ENCODE peak calls at places on chromosomes 2 and 18, in four cellular contexts. D, O, S and P are unnamed samples.

GRCh38 chr18:76394780-76395476 is 100.1 kb downstream of the ZNF516 start:
- DNase-seq in D (no peak), O (no peak), S (peak), P (no peak)

GRCh38 chr18:66599190-66599589 is 4.7 kb downstream of the CDH19 start:
- DNase-seq in D (no peak), O (peak), S (no peak), P (no peak)

GRCh38 chr18:5603153-5603552 is 59.4 kb upstream of the EPB41L3 start:
- DNase-seq in D (no peak), O (no peak), S (no peak), P (no peak)

GRCh38 chr18:45783097-45784075 is 42.1 kb upstream of the SIGLEC15 start:
- DNase-seq in D (no peak), O (peak), S (peak), P (no peak)

GRCh38 chr2:236164201-236164982 is 3.8 kb downstream of the GBX2 start:
- DNase-seq in D (no peak), O (no peak), S (peak), P (no peak)

GRCh38 chr2:108253106-108253505 is 13.3 kb downstream of the SULT1C3 start:
- DNase-seq in D (no peak), O (peak), S (no peak), P (no peak)

GRCh38 chr18:31217455-31217854 is 54.8 kb upstream of the DSC1 start:
- DNase-seq in D (no peak), O (peak), S (no peak), P (no peak)

GRCh38 chr2:96163768-96164429 is 18.7 kb upstream of the DUSP2 start:
- DNase-seq in D (peak), O (peak), S (no peak), P (peak)

GRCh38 chr2:161427413-161428239 is 11.5 kb downstream of the TBR1 start:
- DNase-seq in D (no peak), O (no peak), S (peak), P (no peak)

GRCh38 chr2:111695441-111696007 is 188.5 kb downstream of the ANAPC1 start:
- DNase-seq in D (no peak), O (no peak), S (no peak), P (no peak)

GRCh38 chr2:151258121-151258520 is 3.5 kb downstream of the RBM43 start:
- DNase-seq in D (no peak), O (peak), S (peak), P (peak)

GRCh38 chr2:37604716-37605115 is 66.7 kb downstream of the CDC42EP3 start:
- DNase-seq in D (no peak), O (no peak), S (no peak), P (no peak)

GRCh38 chr2:150513647-150514046 is 26.2 kb upstream of the RND3 start:
- DNase-seq in D (no peak), O (peak), S (peak), P (no peak)

GRCh38 chr2:65231892-65232477 is 4.4 kb downstream of the ACTR2 start:
- DNase-seq in D (no peak), O (peak), S (peak), P (peak)

GRCh38 chr18:79525556-79526467 is 130.1 kb downstream of the NFATC1 start:
- DNase-seq in D (no peak), O (no peak), S (peak), P (no peak)

GRCh38 chr2:39871291-39871761 is 92.3 kb upstream of the THUMPD2 start:
- DNase-seq in D (no peak), O (peak), S (peak), P (peak)

GRCh38 chr18:8890957-8891464 is 185.7 kb downstream of the MTCL1 start:
- DNase-seq in D (no peak), O (peak), S (peak), P (peak)

GRCh38 chr2:97868986-97869721 is 126.6 kb downstream of the TMEM131 start:
- DNase-seq in D (no peak), O (peak), S (peak), P (peak)

GRCh38 chr2:64601027-64601767 is 52.5 kb downstream of the SERTAD2 start:
- DNase-seq in D (no peak), O (peak), S (no peak), P (no peak)

GRCh38 chr2:85394976-85395375 is 15.2 kb downstream of the CAPG start:
- DNase-seq in D (no peak), O (no peak), S (no peak), P (no peak)

GRCh38 chr18:58700209-58700608 is 28.9 kb downstream of the MALT1 start:
- DNase-seq in D (no peak), O (peak), S (no peak), P (no peak)

GRCh38 chr2:152089238-152089637 is 9.6 kb downstream of the CACNB4 start:
- DNase-seq in D (no peak), O (no peak), S (no peak), P (no peak)

GRCh38 chr2:115910270-115910669 is 1467.8 kb downstream of the DPP10 start:
- DNase-seq in D (no peak), O (no peak), S (no peak), P (no peak)

DNA sequence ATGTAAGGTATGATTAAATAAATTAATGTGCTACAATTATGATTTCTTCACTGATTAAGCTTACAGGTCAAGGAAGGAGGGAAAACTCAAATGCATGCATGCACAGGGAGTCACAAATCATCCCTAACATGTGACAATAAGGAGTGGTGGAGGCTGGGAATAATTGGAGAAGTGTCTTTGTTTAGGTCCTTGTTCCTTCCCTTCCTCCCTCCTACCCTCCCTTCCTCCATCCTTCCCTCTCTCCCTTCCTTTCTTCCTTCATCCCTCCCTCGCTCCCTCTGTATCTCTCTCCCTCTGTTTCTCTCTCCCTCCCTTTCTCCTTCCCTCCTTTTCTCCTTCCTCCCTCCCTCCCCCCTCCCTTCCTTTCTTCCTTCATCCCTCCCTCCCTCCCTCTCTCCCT is 337.1 kb downstream of the CTNNA2 start:
- DNase-seq in D (no peak), O (no peak), S (no peak), P (no peak)
- H3K4me3 ChIP-seq in D (no peak), O (no peak), S (no peak), P (no peak)

GRCh38 chr2:118050386-118050785 is 36.5 kb upstream of the CCDC93 start:
- DNase-seq in D (no peak), O (no peak), S (peak), P (peak)

GRCh38 chr2:118052474-118052873 is 35.8 kb upstream of the INSIG2 start:
- DNase-seq in D (no peak), O (no peak), S (no peak), P (no peak)

GRCh38 chr2:118048396-118048795 is 34.5 kb upstream of the CCDC93 start:
- DNase-seq in D (no peak), O (no peak), S (peak), P (no peak)

GRCh38 chr2:118049140-118050128 is 35.6 kb upstream of the CCDC93 start:
- DNase-seq in D (peak), O (no peak), S (no peak), P (no peak)

DNA sequence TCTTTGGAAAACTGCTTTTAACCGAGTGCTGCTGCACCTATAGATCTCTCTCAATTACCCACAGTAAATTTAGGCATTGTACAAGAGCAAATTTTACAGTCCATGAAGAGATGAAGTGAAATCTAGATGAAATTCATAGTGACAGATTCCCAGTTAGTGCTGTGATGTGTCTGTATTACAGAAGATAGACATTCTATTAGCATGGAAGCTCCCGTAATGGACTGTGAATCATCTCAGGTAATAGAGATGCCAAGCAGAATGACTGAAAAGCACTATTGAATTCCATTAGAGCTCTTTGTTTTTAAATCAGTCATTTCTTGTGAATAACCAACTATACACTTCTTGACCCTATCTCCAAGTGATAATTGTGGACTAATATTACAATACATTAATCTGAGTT is 36.3 kb upstream of the INSIG2 start:
- DNase-seq in D (no peak), O (no peak), S (no peak), P (no peak)
- H3K4me3 ChIP-seq in D (no peak), O (no peak), S (no peak), P (no peak)

GRCh38 chr2:226797289-226797988 is 2.2 kb downstream of the IRS1 start:
- DNase-seq in D (no peak), O (peak), S (peak), P (no peak)
- H3K4me3 ChIP-seq in D (no peak), O (peak), S (peak), P (peak)

GRCh38 chr2:35821675-35822074 is 533.9 kb upstream of the CRIM1 start:
- DNase-seq in D (no peak), O (no peak), S (no peak), P (no peak)

GRCh38 chr2:35822716-35823115 is 532.9 kb upstream of the CRIM1 start:
- DNase-seq in D (no peak), O (no peak), S (no peak), P (no peak)

GRCh38 chr2:35820404-35820803 is 535.2 kb upstream of the CRIM1 start:
- DNase-seq in D (no peak), O (no peak), S (no peak), P (no peak)

GRCh38 chr2:35819053-35819452 is 536.5 kb upstream of the CRIM1 start:
- DNase-seq in D (no peak), O (no peak), S (no peak), P (no peak)
- H3K4me3 ChIP-seq in D (no peak), O (no peak), S (no peak), P (no peak)

DNA sequence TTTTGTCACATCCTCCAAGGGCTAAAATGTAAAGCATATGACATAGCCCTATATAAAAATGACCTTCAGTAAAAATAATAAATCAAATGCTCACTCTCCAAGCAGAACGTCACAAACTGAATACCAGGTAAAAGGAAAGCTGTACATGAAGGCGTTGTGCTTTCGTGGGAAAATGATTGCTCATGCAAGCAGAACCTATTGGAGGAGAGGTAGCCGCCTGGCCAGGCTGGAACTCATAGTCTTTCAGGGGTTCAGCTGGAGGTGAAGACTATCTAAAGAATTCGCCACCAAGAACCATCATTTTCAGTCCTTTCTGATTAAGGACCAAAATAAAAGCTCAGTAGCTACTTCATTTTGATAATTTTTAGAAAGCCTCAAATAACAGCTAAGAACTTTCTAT is 44.6 kb downstream of the ANKRD44 start:
- DNase-seq in D (no peak), O (no peak), S (no peak), P (no peak)
- H3K4me3 ChIP-seq in D (no peak), O (no peak), S (no peak), P (no peak)

GRCh38 chr2:190881074-190881479 is 456 bp downstream of the GLS start:
- DNase-seq in D (no peak), O (no peak), S (no peak), P (no peak)
- H3K4me3 ChIP-seq in D (peak), O (peak), S (peak), P (peak)

GRCh38 chr2:70738159-70738558 is 29.8 kb downstream of the ADD2 start:
- DNase-seq in D (no peak), O (no peak), S (no peak), P (no peak)

GRCh38 chr2:70732736-70733427 is 35.1 kb downstream of the ADD2 start:
- DNase-seq in D (no peak), O (no peak), S (no peak), P (no peak)

GRCh38 chr2:70735065-70735464 is 32.9 kb downstream of the ADD2 start:
- DNase-seq in D (no peak), O (no peak), S (no peak), P (no peak)

GRCh38 chr2:70730730-70731129 is 37.3 kb downstream of the ADD2 start:
- DNase-seq in D (no peak), O (no peak), S (no peak), P (no peak)

GRCh38 chr2:70733428-70734185 is 34.4 kb downstream of the ADD2 start:
- DNase-seq in D (no peak), O (no peak), S (no peak), P (no peak)
- H3K4me3 ChIP-seq in D (no peak), O (no peak), S (no peak), P (no peak)

GRCh38 chr2:219207254-219207883 is 787 bp downstream of the ZFAND2B start:
- DNase-seq in D (no peak), O (no peak), S (no peak), P (no peak)

GRCh38 chr2:219209236-219209635 is 2.7 kb downstream of the ZFAND2B start:
- DNase-seq in D (no peak), O (no peak), S (no peak), P (no peak)

GRCh38 chr2:219206442-219207253 is at the start of gene ZFAND2B:
- DNase-seq in D (peak), O (peak), S (peak), P (peak)

GRCh38 chr2:219209818-219210571 is 3.4 kb downstream of the ZFAND2B start:
- DNase-seq in D (no peak), O (no peak), S (no peak), P (no peak)

GRCh38 chr2:219207884-219208740 is 1.5 kb downstream of the ZFAND2B start:
- DNase-seq in D (no peak), O (peak), S (peak), P (no peak)
- H3K4me3 ChIP-seq in D (no peak), O (peak), S (peak), P (peak)